ENCODE peak calls at places on chromosomes 11 and 22, in six cellular contexts. G is stimulated activated CD8-positive, alpha-beta memory T cell treated with anti-CD3 and anti-CD28 coated beads, Interleukin-2, amount 100 ng/mL, for 1 hour; B is dorsolateral prefrontal cortex; L is effector CD8-positive, alpha-beta T cell; H is left colon; C is kidney glomerular epithelial cell. S is an unnamed sample.

GRCh38 chr11:24155792-24156191 is 341.1 kb upstream of the LUZP2 start:
- DNase-seq in G (no peak), B (no peak), L (no peak), H (no peak), C (no peak), S (no peak)

GRCh38 chr11:102530558-102530957 is at the start of gene MMP7:
- DNase-seq in G (no peak), B (no peak), L (no peak), H (peak), C (peak), S (no peak)

GRCh38 chr11:60838132-60838531 is 3.8 kb upstream of the CCDC86 start:
- DNase-seq in G (no peak), B (no peak), L (no peak), H (no peak), C (no peak), S (no peak)

GRCh38 chr11:8290122-8290810 is 26.6 kb upstream of the LMO1 start:
- DNase-seq in G (no peak), B (no peak), L (no peak), H (no peak), C (no peak), S (no peak)

GRCh38 chr11:43685483-43685882 is 4.9 kb downstream of the HSD17B12 start:
- DNase-seq in G (no peak), B (no peak), L (no peak), H (no peak), C (no peak), S (no peak)

GRCh38 chr11:132772712-132773545 is 759.4 kb downstream of the OPCML start:
- DNase-seq in G (no peak), B (peak), L (no peak), H (no peak), C (no peak), S (no peak)

GRCh38 chr11:133968300-133968699 is 11.5 kb upstream of the IGSF9B start:
- DNase-seq in G (no peak), B (no peak), L (no peak), H (no peak), C (no peak), S (peak)

GRCh38 chr11:73281796-73282660 is 9.9 kb downstream of the P2RY6 start:
- DNase-seq in G (no peak), B (no peak), L (no peak), H (peak), C (no peak), S (peak)

GRCh38 chr11:68011046-68011943 is 1.2 kb downstream of the ALDH3B1 start:
- DNase-seq in G (no peak), B (no peak), L (no peak), H (no peak), C (no peak), S (peak)

GRCh38 chr22:25110846-25111578 is 88.6 kb upstream of the CRYBB3 start:
- DNase-seq in G (peak), B (peak), L (peak), H (peak), C (peak), S (peak)

GRCh38 chr11:112889446-112889845 is 71.8 kb upstream of the NCAM1 start:
- DNase-seq in G (no peak), B (no peak), L (no peak), H (no peak), C (no peak), S (no peak)

GRCh38 chr11:90593099-90593498 is 370.2 kb upstream of the CHORDC1 start:
- DNase-seq in G (no peak), B (no peak), L (no peak), H (no peak), C (no peak), S (no peak)

GRCh38 chr11:3380706-3381570 is 2.0 kb upstream of the ZNF195 start:
- DNase-seq in G (no peak), B (no peak), L (no peak), H (no peak), C (no peak), S (no peak)

GRCh38 chr11:130211781-130212401 is 52.3 kb downstream of the ST14 start:
- DNase-seq in G (no peak), B (peak), L (no peak), H (peak), C (no peak), S (no peak)

GRCh38 chr11:120122921-120123683 is 14.8 kb downstream of the TRIM29 start:
- DNase-seq in G (no peak), B (no peak), L (no peak), H (no peak), C (no peak), S (no peak)

GRCh38 chr22:21587803-21588611 is 20.5 kb downstream of the UBE2L3 start:
- DNase-seq in G (no peak), B (peak), L (no peak), H (no peak), C (no peak), S (no peak)

GRCh38 chr11:96207459-96208449 is 135.2 kb downstream of the MAML2 start:
- DNase-seq in G (no peak), B (no peak), L (no peak), H (peak), C (no peak), S (no peak)

GRCh38 chr11:34185926-34186841 is 80.8 kb downstream of the NAT10 start:
- DNase-seq in G (no peak), B (no peak), L (no peak), H (no peak), C (no peak), S (no peak)

GRCh38 chr11:17528906-17529813 is 15.1 kb downstream of the USH1C start:
- DNase-seq in G (no peak), B (no peak), L (no peak), H (no peak), C (no peak), S (no peak)

GRCh38 chr11:66862559-66863037 is 5.7 kb downstream of the LRFN4 start:
- DNase-seq in G (no peak), B (no peak), L (no peak), H (no peak), C (no peak), S (no peak)

GRCh38 chr22:20976291-20976877 is 5.7 kb upstream of the LZTR1 start:
- DNase-seq in G (no peak), B (no peak), L (no peak), H (no peak), C (no peak), S (no peak)

GRCh38 chr11:131688056-131688693 is 317.8 kb downstream of the NTM start:
- DNase-seq in G (no peak), B (peak), L (no peak), H (peak), C (peak), S (no peak)

GRCh38 chr11:119402470-119402869 is 20.5 kb downstream of the THY1 start:
- DNase-seq in G (no peak), B (no peak), L (no peak), H (no peak), C (no peak), S (no peak)

GRCh38 chr11:119363081-119363861 is 16.8 kb upstream of the MFRP start:
- DNase-seq in G (no peak), B (peak), L (no peak), H (no peak), C (no peak), S (no peak)

GRCh38 chr11:64990222-64990918 is 6.4 kb downstream of the BATF2 start:
- DNase-seq in G (no peak), B (no peak), L (no peak), H (no peak), C (no peak), S (no peak)

GRCh38 chr11:4154503-4154902 is 59.9 kb downstream of the RRM1 start:
- DNase-seq in G (no peak), B (no peak), L (no peak), H (no peak), C (no peak), S (no peak)

GRCh38 chr11:75654314-75654713 is 14.5 kb downstream of the MAP6 start:
- DNase-seq in G (no peak), B (no peak), L (no peak), H (no peak), C (peak), S (no peak)

GRCh38 chr11:84214557-84214956 is 928.4 kb upstream of the CCDC90B start:
- DNase-seq in G (no peak), B (no peak), L (no peak), H (no peak), C (no peak), S (no peak)